ENCODE peak calls at places on chromosomes 1 and 21, in four cellular contexts. O is activated T-cell treated with anti-CD3 and anti-CD28 coated beads, Interleukin-2, amount 50 U/mL, for 48 hours; E is AG09309; U is brain microvascular endothelial cell. C is an unnamed sample.
A peak's percentile ranks its signal among the peaks of the same experiment; 100 is the strongest.

GRCh38 chr1:174266476-174266875 is 107.2 kb downstream of the RABGAP1L start:
- DNase-seq in O (no peak), E (no peak), U (no peak), C (no peak)

GRCh38 chr1:81126989-81127571 is 673.7 kb upstream of the ADGRL2 start:
- DNase-seq in O (no peak), E (no peak), U (peak; percentile 31), C (no peak)

GRCh38 chr1:206658981-206659273 is 23.6 kb downstream of the DYRK3 start:
- DNase-seq in O (no peak), E (no peak), U (no peak), C (no peak)

GRCh38 chr1:169348356-169349036 is 19.1 kb downstream of the NME7 start:
- DNase-seq in O (no peak), E (no peak), U (peak; percentile 43), C (peak; percentile 45)

GRCh38 chr1:209416009-209416408 is 167.5 kb upstream of the CAMK1G start:
- DNase-seq in O (no peak), E (no peak), U (no peak), C (peak; percentile 98)

GRCh38 chr1:244778356-244778755 is 57.1 kb upstream of the COX20 start:
- DNase-seq in O (no peak), E (peak; percentile 38), U (peak; percentile 74), C (peak; percentile 77)

GRCh38 chr21:44433791-44434567 is 21.3 kb upstream of the LRRC3 start:
- DNase-seq in O (no peak), E (no peak), U (no peak), C (no peak)

GRCh38 chr1:31029031-31029430 is 36.5 kb downstream of the PUM1 start:
- DNase-seq in O (no peak), E (no peak), U (no peak), C (no peak)

GRCh38 chr1:203351037-203351625 is at the start of gene FMOD:
- DNase-seq in O (no peak), E (no peak), U (no peak), C (no peak)

GRCh38 chr1:30754684-30755171 is 2.8 kb downstream of the LAPTM5 start:
- DNase-seq in O (peak; percentile 58), E (no peak), U (no peak), C (no peak)

GRCh38 chr1:168145184-168146159 is 8.7 kb upstream of the GPR161 start:
- DNase-seq in O (peak; percentile 92), E (peak; percentile 45), U (peak; percentile 74), C (peak; percentile 53)

GRCh38 chr1:233112184-233113008 is 162.0 kb downstream of the NTPCR start:
- DNase-seq in O (no peak), E (no peak), U (no peak), C (peak; percentile 11)

GRCh38 chr1:25349606-25350005 is 11.5 kb downstream of the TMEM50A start:
- DNase-seq in O (no peak), E (no peak), U (no peak), C (no peak)

GRCh38 chr1:65334081-65334480 is 24.7 kb downstream of the DNAJC6 start:
- DNase-seq in O (no peak), E (no peak), U (no peak), C (no peak)

GRCh38 chr1:6491480-6491962 is at the start of gene PLEKHG5:
- DNase-seq in O (peak; percentile 40), E (no peak), U (peak; percentile 68), C (peak; percentile 92)

GRCh38 chr1:109163549-109163948 is 49.6 kb downstream of the ELAPOR1 start:
- DNase-seq in O (no peak), E (no peak), U (no peak), C (no peak)

GRCh38 chr1:160046494-160047115 is 14.8 kb upstream of the PIGM start:
- DNase-seq in O (peak; percentile 63), E (no peak), U (peak; percentile 28), C (no peak)

GRCh38 chr1:17597651-17598050 is 58.2 kb downstream of the ARHGEF10L start:
- DNase-seq in O (no peak), E (no peak), U (no peak), C (no peak)